ENCODE peak calls at places on chromosomes 12 and 14, in ten cellular contexts. One of them, this sample, is unnamed.

GRCh38 chr12:108478611-108479010 is 36.5 kb upstream of the FICD start:
- DNase-seq in activated CD8-positive, alpha-beta memory T cell treated with anti-CD3 and anti-CD28 coated beads for 4 hours: no peak
- DNase-seq in GOT3: no peak
- DNase-seq in endothelial cell: no peak
- DNase-seq in stimulated activated CD4-positive, alpha-beta T cell treated with anti-CD3 and anti-CD28 coated beads, Interleukin-15, amount 100 ng/mL, for 24 hours: no peak
- DNase-seq in AG04449: no peak
- DNase-seq in GM12865: no peak
- DNase-seq in EL: no peak
- DNase-seq in stimulated activated CD8-positive, alpha-beta memory T cell treated with anti-CD3 and anti-CD28 coated beads, Interleukin-12 subunit alpha, Interleukin-12 subunit beta, amount 100 ng/mL, for 4 hours: no peak
- DNase-seq in HL-60: no peak
- DNase-seq in this sample: peak

GRCh38 chr12:98188649-98189048 is 326.7 kb upstream of the TMPO start:
- DNase-seq in activated CD8-positive, alpha-beta memory T cell treated with anti-CD3 and anti-CD28 coated beads for 4 hours: no peak
- DNase-seq in GOT3: no peak
- DNase-seq in endothelial cell: no peak
- DNase-seq in stimulated activated CD4-positive, alpha-beta T cell treated with anti-CD3 and anti-CD28 coated beads, Interleukin-15, amount 100 ng/mL, for 24 hours: no peak
- DNase-seq in AG04449: no peak
- DNase-seq in GM12865: no peak
- DNase-seq in EL: no peak
- DNase-seq in stimulated activated CD8-positive, alpha-beta memory T cell treated with anti-CD3 and anti-CD28 coated beads, Interleukin-12 subunit alpha, Interleukin-12 subunit beta, amount 100 ng/mL, for 4 hours: no peak
- DNase-seq in HL-60: no peak
- DNase-seq in this sample: no peak

GRCh38 chr12:117356048-117356447 is 5.4 kb downstream of the NOS1 start:
- DNase-seq in activated CD8-positive, alpha-beta memory T cell treated with anti-CD3 and anti-CD28 coated beads for 4 hours: no peak
- DNase-seq in GOT3: no peak
- DNase-seq in endothelial cell: no peak
- DNase-seq in stimulated activated CD4-positive, alpha-beta T cell treated with anti-CD3 and anti-CD28 coated beads, Interleukin-15, amount 100 ng/mL, for 24 hours: no peak
- DNase-seq in AG04449: no peak
- DNase-seq in GM12865: no peak
- DNase-seq in EL: peak
- DNase-seq in stimulated activated CD8-positive, alpha-beta memory T cell treated with anti-CD3 and anti-CD28 coated beads, Interleukin-12 subunit alpha, Interleukin-12 subunit beta, amount 100 ng/mL, for 4 hours: no peak
- DNase-seq in HL-60: no peak
- DNase-seq in this sample: no peak

GRCh38 chr14:88804477-88804876 is 11.7 kb upstream of the EML5 start:
- DNase-seq in activated CD8-positive, alpha-beta memory T cell treated with anti-CD3 and anti-CD28 coated beads for 4 hours: no peak
- DNase-seq in GOT3: no peak
- DNase-seq in endothelial cell: no peak
- DNase-seq in stimulated activated CD4-positive, alpha-beta T cell treated with anti-CD3 and anti-CD28 coated beads, Interleukin-15, amount 100 ng/mL, for 24 hours: no peak
- DNase-seq in AG04449: no peak
- DNase-seq in GM12865: no peak
- DNase-seq in EL: no peak
- DNase-seq in stimulated activated CD8-positive, alpha-beta memory T cell treated with anti-CD3 and anti-CD28 coated beads, Interleukin-12 subunit alpha, Interleukin-12 subunit beta, amount 100 ng/mL, for 4 hours: no peak
- DNase-seq in HL-60: no peak
- DNase-seq in this sample: no peak

GRCh38 chr12:131795688-131796410 is 32.3 kb upstream of the MMP17 start:
- DNase-seq in activated CD8-positive, alpha-beta memory T cell treated with anti-CD3 and anti-CD28 coated beads for 4 hours: no peak
- DNase-seq in GOT3: no peak
- DNase-seq in endothelial cell: no peak
- DNase-seq in stimulated activated CD4-positive, alpha-beta T cell treated with anti-CD3 and anti-CD28 coated beads, Interleukin-15, amount 100 ng/mL, for 24 hours: no peak
- DNase-seq in AG04449: no peak
- DNase-seq in GM12865: no peak
- DNase-seq in EL: no peak
- DNase-seq in stimulated activated CD8-positive, alpha-beta memory T cell treated with anti-CD3 and anti-CD28 coated beads, Interleukin-12 subunit alpha, Interleukin-12 subunit beta, amount 100 ng/mL, for 4 hours: no peak
- DNase-seq in HL-60: no peak
- DNase-seq in this sample: no peak

GRCh38 chr12:87784350-87784749 is 244.9 kb downstream of the C12orf50 start:
- DNase-seq in activated CD8-positive, alpha-beta memory T cell treated with anti-CD3 and anti-CD28 coated beads for 4 hours: no peak
- DNase-seq in GOT3: no peak
- DNase-seq in endothelial cell: no peak
- DNase-seq in stimulated activated CD4-positive, alpha-beta T cell treated with anti-CD3 and anti-CD28 coated beads, Interleukin-15, amount 100 ng/mL, for 24 hours: no peak
- DNase-seq in AG04449: no peak
- DNase-seq in GM12865: no peak
- DNase-seq in EL: no peak
- DNase-seq in stimulated activated CD8-positive, alpha-beta memory T cell treated with anti-CD3 and anti-CD28 coated beads, Interleukin-12 subunit alpha, Interleukin-12 subunit beta, amount 100 ng/mL, for 4 hours: no peak
- DNase-seq in HL-60: no peak
- DNase-seq in this sample: no peak

GRCh38 chr14:99892406-99892805 is 99.2 kb downstream of the EML1 start:
- DNase-seq in activated CD8-positive, alpha-beta memory T cell treated with anti-CD3 and anti-CD28 coated beads for 4 hours: no peak
- DNase-seq in GOT3: no peak
- DNase-seq in endothelial cell: no peak
- DNase-seq in stimulated activated CD4-positive, alpha-beta T cell treated with anti-CD3 and anti-CD28 coated beads, Interleukin-15, amount 100 ng/mL, for 24 hours: no peak
- DNase-seq in AG04449: no peak
- DNase-seq in GM12865: no peak
- DNase-seq in EL: no peak
- DNase-seq in stimulated activated CD8-positive, alpha-beta memory T cell treated with anti-CD3 and anti-CD28 coated beads, Interleukin-12 subunit alpha, Interleukin-12 subunit beta, amount 100 ng/mL, for 4 hours: no peak
- DNase-seq in HL-60: no peak
- DNase-seq in this sample: no peak

GRCh38 chr12:45637706-45638105 is 91.8 kb upstream of the ARID2 start:
- DNase-seq in activated CD8-positive, alpha-beta memory T cell treated with anti-CD3 and anti-CD28 coated beads for 4 hours: no peak
- DNase-seq in GOT3: no peak
- DNase-seq in endothelial cell: no peak
- DNase-seq in stimulated activated CD4-positive, alpha-beta T cell treated with anti-CD3 and anti-CD28 coated beads, Interleukin-15, amount 100 ng/mL, for 24 hours: no peak
- DNase-seq in AG04449: peak
- DNase-seq in GM12865: no peak
- DNase-seq in EL: peak
- DNase-seq in stimulated activated CD8-positive, alpha-beta memory T cell treated with anti-CD3 and anti-CD28 coated beads, Interleukin-12 subunit alpha, Interleukin-12 subunit beta, amount 100 ng/mL, for 4 hours: no peak
- DNase-seq in HL-60: no peak
- DNase-seq in this sample: no peak

GRCh38 chr14:95489163-95489887 is 27.1 kb downstream of the SYNE3 start:
- DNase-seq in activated CD8-positive, alpha-beta memory T cell treated with anti-CD3 and anti-CD28 coated beads for 4 hours: no peak
- DNase-seq in GOT3: no peak
- DNase-seq in endothelial cell: no peak
- DNase-seq in stimulated activated CD4-positive, alpha-beta T cell treated with anti-CD3 and anti-CD28 coated beads, Interleukin-15, amount 100 ng/mL, for 24 hours: no peak
- DNase-seq in AG04449: no peak
- DNase-seq in GM12865: no peak
- DNase-seq in EL: no peak
- DNase-seq in stimulated activated CD8-positive, alpha-beta memory T cell treated with anti-CD3 and anti-CD28 coated beads, Interleukin-12 subunit alpha, Interleukin-12 subunit beta, amount 100 ng/mL, for 4 hours: no peak
- DNase-seq in HL-60: no peak
- DNase-seq in this sample: no peak

GRCh38 chr14:32121948-32122347 is 44.8 kb downstream of the ARHGAP5 start:
- DNase-seq in activated CD8-positive, alpha-beta memory T cell treated with anti-CD3 and anti-CD28 coated beads for 4 hours: no peak
- DNase-seq in GOT3: no peak
- DNase-seq in endothelial cell: no peak
- DNase-seq in stimulated activated CD4-positive, alpha-beta T cell treated with anti-CD3 and anti-CD28 coated beads, Interleukin-15, amount 100 ng/mL, for 24 hours: no peak
- DNase-seq in AG04449: no peak
- DNase-seq in GM12865: no peak
- DNase-seq in EL: peak
- DNase-seq in stimulated activated CD8-positive, alpha-beta memory T cell treated with anti-CD3 and anti-CD28 coated beads, Interleukin-12 subunit alpha, Interleukin-12 subunit beta, amount 100 ng/mL, for 4 hours: no peak
- DNase-seq in HL-60: no peak
- DNase-seq in this sample: peak

GRCh38 chr12:56979628-56980027 is 22.2 kb upstream of the RDH16 start:
- DNase-seq in activated CD8-positive, alpha-beta memory T cell treated with anti-CD3 and anti-CD28 coated beads for 4 hours: no peak
- DNase-seq in GOT3: no peak
- DNase-seq in endothelial cell: no peak
- DNase-seq in stimulated activated CD4-positive, alpha-beta T cell treated with anti-CD3 and anti-CD28 coated beads, Interleukin-15, amount 100 ng/mL, for 24 hours: no peak
- DNase-seq in AG04449: no peak
- DNase-seq in GM12865: no peak
- DNase-seq in EL: no peak
- DNase-seq in stimulated activated CD8-positive, alpha-beta memory T cell treated with anti-CD3 and anti-CD28 coated beads, Interleukin-12 subunit alpha, Interleukin-12 subunit beta, amount 100 ng/mL, for 4 hours: no peak
- DNase-seq in HL-60: no peak
- DNase-seq in this sample: no peak

GRCh38 chr14:103121161-103121845 is 2.0 kb upstream of the TNFAIP2 start:
- DNase-seq in activated CD8-positive, alpha-beta memory T cell treated with anti-CD3 and anti-CD28 coated beads for 4 hours: no peak
- DNase-seq in GOT3: no peak
- DNase-seq in endothelial cell: no peak
- DNase-seq in stimulated activated CD4-positive, alpha-beta T cell treated with anti-CD3 and anti-CD28 coated beads, Interleukin-15, amount 100 ng/mL, for 24 hours: no peak
- DNase-seq in AG04449: no peak
- DNase-seq in GM12865: no peak
- DNase-seq in EL: no peak
- DNase-seq in stimulated activated CD8-positive, alpha-beta memory T cell treated with anti-CD3 and anti-CD28 coated beads, Interleukin-12 subunit alpha, Interleukin-12 subunit beta, amount 100 ng/mL, for 4 hours: no peak
- DNase-seq in HL-60: peak
- DNase-seq in this sample: no peak

GRCh38 chr12:125271850-125272249 is 206.6 kb downstream of the AACS start:
- DNase-seq in activated CD8-positive, alpha-beta memory T cell treated with anti-CD3 and anti-CD28 coated beads for 4 hours: no peak
- DNase-seq in GOT3: no peak
- DNase-seq in endothelial cell: no peak
- DNase-seq in stimulated activated CD4-positive, alpha-beta T cell treated with anti-CD3 and anti-CD28 coated beads, Interleukin-15, amount 100 ng/mL, for 24 hours: no peak
- DNase-seq in AG04449: no peak
- DNase-seq in GM12865: no peak
- DNase-seq in EL: no peak
- DNase-seq in stimulated activated CD8-positive, alpha-beta memory T cell treated with anti-CD3 and anti-CD28 coated beads, Interleukin-12 subunit alpha, Interleukin-12 subunit beta, amount 100 ng/mL, for 4 hours: no peak
- DNase-seq in HL-60: no peak
- DNase-seq in this sample: no peak

GRCh38 chr14:99817331-99817730 is 24.1 kb downstream of the EML1 start:
- DNase-seq in activated CD8-positive, alpha-beta memory T cell treated with anti-CD3 and anti-CD28 coated beads for 4 hours: no peak
- DNase-seq in GOT3: no peak
- DNase-seq in endothelial cell: no peak
- DNase-seq in stimulated activated CD4-positive, alpha-beta T cell treated with anti-CD3 and anti-CD28 coated beads, Interleukin-15, amount 100 ng/mL, for 24 hours: no peak
- DNase-seq in AG04449: no peak
- DNase-seq in GM12865: no peak
- DNase-seq in EL: no peak
- DNase-seq in stimulated activated CD8-positive, alpha-beta memory T cell treated with anti-CD3 and anti-CD28 coated beads, Interleukin-12 subunit alpha, Interleukin-12 subunit beta, amount 100 ng/mL, for 4 hours: no peak
- DNase-seq in HL-60: no peak
- DNase-seq in this sample: no peak

GRCh38 chr12:1357171-1357570 is 237.2 kb downstream of the FBXL14 start:
- DNase-seq in activated CD8-positive, alpha-beta memory T cell treated with anti-CD3 and anti-CD28 coated beads for 4 hours: no peak
- DNase-seq in GOT3: no peak
- DNase-seq in endothelial cell: no peak
- DNase-seq in stimulated activated CD4-positive, alpha-beta T cell treated with anti-CD3 and anti-CD28 coated beads, Interleukin-15, amount 100 ng/mL, for 24 hours: no peak
- DNase-seq in AG04449: no peak
- DNase-seq in GM12865: no peak
- DNase-seq in EL: peak
- DNase-seq in stimulated activated CD8-positive, alpha-beta memory T cell treated with anti-CD3 and anti-CD28 coated beads, Interleukin-12 subunit alpha, Interleukin-12 subunit beta, amount 100 ng/mL, for 4 hours: no peak
- DNase-seq in HL-60: no peak
- DNase-seq in this sample: no peak

GRCh38 chr14:64438181-64438839 is 27.0 kb upstream of the AKAP5 start:
- DNase-seq in activated CD8-positive, alpha-beta memory T cell treated with anti-CD3 and anti-CD28 coated beads for 4 hours: no peak
- DNase-seq in GOT3: no peak
- DNase-seq in endothelial cell: no peak
- DNase-seq in stimulated activated CD4-positive, alpha-beta T cell treated with anti-CD3 and anti-CD28 coated beads, Interleukin-15, amount 100 ng/mL, for 24 hours: no peak
- DNase-seq in AG04449: peak
- DNase-seq in GM12865: no peak
- DNase-seq in EL: peak
- DNase-seq in stimulated activated CD8-positive, alpha-beta memory T cell treated with anti-CD3 and anti-CD28 coated beads, Interleukin-12 subunit alpha, Interleukin-12 subunit beta, amount 100 ng/mL, for 4 hours: no peak
- DNase-seq in HL-60: no peak
- DNase-seq in this sample: peak

GRCh38 chr12:95473440-95473946 is 459 bp upstream of the METAP2 start:
- DNase-seq in activated CD8-positive, alpha-beta memory T cell treated with anti-CD3 and anti-CD28 coated beads for 4 hours: no peak
- DNase-seq in GOT3: no peak
- DNase-seq in endothelial cell: peak
- DNase-seq in stimulated activated CD4-positive, alpha-beta T cell treated with anti-CD3 and anti-CD28 coated beads, Interleukin-15, amount 100 ng/mL, for 24 hours: peak
- DNase-seq in AG04449: no peak
- DNase-seq in GM12865: peak
- DNase-seq in EL: peak
- DNase-seq in stimulated activated CD8-positive, alpha-beta memory T cell treated with anti-CD3 and anti-CD28 coated beads, Interleukin-12 subunit alpha, Interleukin-12 subunit beta, amount 100 ng/mL, for 4 hours: no peak
- DNase-seq in HL-60: peak
- DNase-seq in this sample: no peak

GRCh38 chr14:57009585-57010515 is 199.6 kb upstream of the OTX2 start:
- DNase-seq in activated CD8-positive, alpha-beta memory T cell treated with anti-CD3 and anti-CD28 coated beads for 4 hours: no peak
- DNase-seq in GOT3: no peak
- DNase-seq in endothelial cell: peak
- DNase-seq in stimulated activated CD4-positive, alpha-beta T cell treated with anti-CD3 and anti-CD28 coated beads, Interleukin-15, amount 100 ng/mL, for 24 hours: no peak
- DNase-seq in AG04449: no peak
- DNase-seq in GM12865: no peak
- DNase-seq in EL: no peak
- DNase-seq in stimulated activated CD8-positive, alpha-beta memory T cell treated with anti-CD3 and anti-CD28 coated beads, Interleukin-12 subunit alpha, Interleukin-12 subunit beta, amount 100 ng/mL, for 4 hours: no peak
- DNase-seq in HL-60: no peak
- DNase-seq in this sample: no peak

GRCh38 chr12:43501705-43502104 is 50.3 kb downstream of the ADAMTS20 start:
- DNase-seq in activated CD8-positive, alpha-beta memory T cell treated with anti-CD3 and anti-CD28 coated beads for 4 hours: no peak
- DNase-seq in GOT3: no peak
- DNase-seq in endothelial cell: no peak
- DNase-seq in stimulated activated CD4-positive, alpha-beta T cell treated with anti-CD3 and anti-CD28 coated beads, Interleukin-15, amount 100 ng/mL, for 24 hours: no peak
- DNase-seq in AG04449: peak
- DNase-seq in GM12865: peak
- DNase-seq in EL: peak
- DNase-seq in stimulated activated CD8-positive, alpha-beta memory T cell treated with anti-CD3 and anti-CD28 coated beads, Interleukin-12 subunit alpha, Interleukin-12 subunit beta, amount 100 ng/mL, for 4 hours: no peak
- DNase-seq in HL-60: no peak
- DNase-seq in this sample: peak

GRCh38 chr14:61559641-61560201 is 135.6 kb upstream of the HIF1A start:
- DNase-seq in activated CD8-positive, alpha-beta memory T cell treated with anti-CD3 and anti-CD28 coated beads for 4 hours: no peak
- DNase-seq in GOT3: no peak
- DNase-seq in endothelial cell: no peak
- DNase-seq in stimulated activated CD4-positive, alpha-beta T cell treated with anti-CD3 and anti-CD28 coated beads, Interleukin-15, amount 100 ng/mL, for 24 hours: no peak
- DNase-seq in AG04449: no peak
- DNase-seq in GM12865: no peak
- DNase-seq in EL: no peak
- DNase-seq in stimulated activated CD8-positive, alpha-beta memory T cell treated with anti-CD3 and anti-CD28 coated beads, Interleukin-12 subunit alpha, Interleukin-12 subunit beta, amount 100 ng/mL, for 4 hours: no peak
- DNase-seq in HL-60: no peak
- DNase-seq in this sample: no peak

GRCh38 chr12:116436561-116437249 is 122.5 kb upstream of the MAP1LC3B2 start:
- DNase-seq in activated CD8-positive, alpha-beta memory T cell treated with anti-CD3 and anti-CD28 coated beads for 4 hours: no peak
- DNase-seq in GOT3: no peak
- DNase-seq in endothelial cell: no peak
- DNase-seq in stimulated activated CD4-positive, alpha-beta T cell treated with anti-CD3 and anti-CD28 coated beads, Interleukin-15, amount 100 ng/mL, for 24 hours: no peak
- DNase-seq in AG04449: no peak
- DNase-seq in GM12865: no peak
- DNase-seq in EL: no peak
- DNase-seq in stimulated activated CD8-positive, alpha-beta memory T cell treated with anti-CD3 and anti-CD28 coated beads, Interleukin-12 subunit alpha, Interleukin-12 subunit beta, amount 100 ng/mL, for 4 hours: no peak
- DNase-seq in HL-60: no peak
- DNase-seq in this sample: no peak

GRCh38 chr12:93572712-93573551 is 457 bp downstream of the SOCS2 start:
- DNase-seq in activated CD8-positive, alpha-beta memory T cell treated with anti-CD3 and anti-CD28 coated beads for 4 hours: no peak
- DNase-seq in GOT3: no peak
- DNase-seq in endothelial cell: peak
- DNase-seq in stimulated activated CD4-positive, alpha-beta T cell treated with anti-CD3 and anti-CD28 coated beads, Interleukin-15, amount 100 ng/mL, for 24 hours: peak
- DNase-seq in AG04449: no peak
- DNase-seq in GM12865: peak
- DNase-seq in EL: peak
- DNase-seq in stimulated activated CD8-positive, alpha-beta memory T cell treated with anti-CD3 and anti-CD28 coated beads, Interleukin-12 subunit alpha, Interleukin-12 subunit beta, amount 100 ng/mL, for 4 hours: no peak
- DNase-seq in HL-60: no peak
- DNase-seq in this sample: no peak

GRCh38 chr12:81294325-81295190 is 216.7 kb downstream of the ACSS3 start:
- DNase-seq in activated CD8-positive, alpha-beta memory T cell treated with anti-CD3 and anti-CD28 coated beads for 4 hours: no peak
- DNase-seq in GOT3: no peak
- DNase-seq in endothelial cell: no peak
- DNase-seq in stimulated activated CD4-positive, alpha-beta T cell treated with anti-CD3 and anti-CD28 coated beads, Interleukin-15, amount 100 ng/mL, for 24 hours: no peak
- DNase-seq in AG04449: no peak
- DNase-seq in GM12865: peak
- DNase-seq in EL: peak
- DNase-seq in stimulated activated CD8-positive, alpha-beta memory T cell treated with anti-CD3 and anti-CD28 coated beads, Interleukin-12 subunit alpha, Interleukin-12 subunit beta, amount 100 ng/mL, for 4 hours: no peak
- DNase-seq in HL-60: no peak
- DNase-seq in this sample: no peak

GRCh38 chr12:58871557-58871956 is 48.7 kb downstream of the LRIG3 start:
- DNase-seq in activated CD8-positive, alpha-beta memory T cell treated with anti-CD3 and anti-CD28 coated beads for 4 hours: no peak
- DNase-seq in GOT3: no peak
- DNase-seq in endothelial cell: no peak
- DNase-seq in stimulated activated CD4-positive, alpha-beta T cell treated with anti-CD3 and anti-CD28 coated beads, Interleukin-15, amount 100 ng/mL, for 24 hours: no peak
- DNase-seq in AG04449: no peak
- DNase-seq in GM12865: no peak
- DNase-seq in EL: peak
- DNase-seq in stimulated activated CD8-positive, alpha-beta memory T cell treated with anti-CD3 and anti-CD28 coated beads, Interleukin-12 subunit alpha, Interleukin-12 subunit beta, amount 100 ng/mL, for 4 hours: no peak
- DNase-seq in HL-60: no peak
- DNase-seq in this sample: peak

GRCh38 chr14:64186231-64187129 is 107.7 kb downstream of the ESR2 start:
- DNase-seq in activated CD8-positive, alpha-beta memory T cell treated with anti-CD3 and anti-CD28 coated beads for 4 hours: no peak
- DNase-seq in GOT3: no peak
- DNase-seq in endothelial cell: no peak
- DNase-seq in stimulated activated CD4-positive, alpha-beta T cell treated with anti-CD3 and anti-CD28 coated beads, Interleukin-15, amount 100 ng/mL, for 24 hours: no peak
- DNase-seq in AG04449: no peak
- DNase-seq in GM12865: no peak
- DNase-seq in EL: no peak
- DNase-seq in stimulated activated CD8-positive, alpha-beta memory T cell treated with anti-CD3 and anti-CD28 coated beads, Interleukin-12 subunit alpha, Interleukin-12 subunit beta, amount 100 ng/mL, for 4 hours: no peak
- DNase-seq in HL-60: no peak
- DNase-seq in this sample: no peak

GRCh38 chr12:129467289-129467688 is 436.5 kb downstream of the TMEM132D start:
- DNase-seq in activated CD8-positive, alpha-beta memory T cell treated with anti-CD3 and anti-CD28 coated beads for 4 hours: no peak
- DNase-seq in GOT3: no peak
- DNase-seq in endothelial cell: no peak
- DNase-seq in stimulated activated CD4-positive, alpha-beta T cell treated with anti-CD3 and anti-CD28 coated beads, Interleukin-15, amount 100 ng/mL, for 24 hours: no peak
- DNase-seq in AG04449: no peak
- DNase-seq in GM12865: no peak
- DNase-seq in EL: no peak
- DNase-seq in stimulated activated CD8-positive, alpha-beta memory T cell treated with anti-CD3 and anti-CD28 coated beads, Interleukin-12 subunit alpha, Interleukin-12 subunit beta, amount 100 ng/mL, for 4 hours: no peak
- DNase-seq in HL-60: no peak
- DNase-seq in this sample: no peak

GRCh38 chr12:2302711-2303255 is 250.0 kb downstream of the CACNA1C start:
- DNase-seq in activated CD8-positive, alpha-beta memory T cell treated with anti-CD3 and anti-CD28 coated beads for 4 hours: no peak
- DNase-seq in GOT3: no peak
- DNase-seq in endothelial cell: no peak
- DNase-seq in stimulated activated CD4-positive, alpha-beta T cell treated with anti-CD3 and anti-CD28 coated beads, Interleukin-15, amount 100 ng/mL, for 24 hours: no peak
- DNase-seq in AG04449: no peak
- DNase-seq in GM12865: no peak
- DNase-seq in EL: no peak
- DNase-seq in stimulated activated CD8-positive, alpha-beta memory T cell treated with anti-CD3 and anti-CD28 coated beads, Interleukin-12 subunit alpha, Interleukin-12 subunit beta, amount 100 ng/mL, for 4 hours: no peak
- DNase-seq in HL-60: no peak
- DNase-seq in this sample: no peak

GRCh38 chr14:101603096-101603495 is 41.8 kb downstream of the DIO3 start:
- DNase-seq in activated CD8-positive, alpha-beta memory T cell treated with anti-CD3 and anti-CD28 coated beads for 4 hours: no peak
- DNase-seq in GOT3: no peak
- DNase-seq in endothelial cell: no peak
- DNase-seq in stimulated activated CD4-positive, alpha-beta T cell treated with anti-CD3 and anti-CD28 coated beads, Interleukin-15, amount 100 ng/mL, for 24 hours: no peak
- DNase-seq in AG04449: no peak
- DNase-seq in GM12865: no peak
- DNase-seq in EL: no peak
- DNase-seq in stimulated activated CD8-positive, alpha-beta memory T cell treated with anti-CD3 and anti-CD28 coated beads, Interleukin-12 subunit alpha, Interleukin-12 subunit beta, amount 100 ng/mL, for 4 hours: no peak
- DNase-seq in HL-60: no peak
- DNase-seq in this sample: no peak